ENCODE peak calls at places on chromosomes 11 and 22, in four cellular contexts. One of them, this sample, is unnamed.

GRCh38 chr22:17938484-17938924 is 85.9 kb downstream of the MICAL3 start:
- DNase-seq in Panc1: no peak
- DNase-seq in RCC 7860: no peak
- DNase-seq in midbrain: no peak
- DNase-seq in this sample: no peak

GRCh38 chr11:117980280-117980679 is 5.9 kb upstream of the IL10RA start:
- DNase-seq in midbrain: no peak
- DNase-seq in Panc1: no peak
- DNase-seq in RCC 7860: no peak
- DNase-seq in this sample: no peak

GRCh38 chr11:64572143-64572542 is 18.9 kb upstream of the SLC22A12 start:
- DNase-seq in Panc1: no peak
- DNase-seq in midbrain: no peak
- DNase-seq in RCC 7860: no peak
- DNase-seq in this sample: no peak

GRCh38 chr22:22697377-22698120 is 53.1 kb downstream of the GGTLC2 start:
- DNase-seq in Panc1: no peak
- DNase-seq in RCC 7860: no peak
- DNase-seq in midbrain: no peak
- DNase-seq in this sample: no peak

GRCh38 chr11:7548659-7549283 is 35.0 kb downstream of the PPFIBP2 start:
- DNase-seq in midbrain: no peak
- DNase-seq in RCC 7860: no peak
- DNase-seq in Panc1: no peak
- DNase-seq in this sample: peak

GRCh38 chr11:106086850-106087249 is 9.4 kb downstream of the AASDHPPT start:
- DNase-seq in midbrain: no peak
- DNase-seq in RCC 7860: no peak
- DNase-seq in Panc1: no peak
- DNase-seq in this sample: no peak

GRCh38 chr11:72223615-72224586 is 666 bp upstream of the INPPL1 start:
- DNase-seq in RCC 7860: no peak
- DNase-seq in midbrain: peak
- DNase-seq in Panc1: no peak
- DNase-seq in this sample: peak

GRCh38 chr22:27492566-27493201 is 308.9 kb downstream of the MN1 start:
- DNase-seq in midbrain: no peak
- DNase-seq in RCC 7860: no peak
- DNase-seq in Panc1: no peak
- DNase-seq in this sample: no peak

GRCh38 chr11:117610045-117610444 is 187.0 kb downstream of the DSCAML1 start:
- DNase-seq in Panc1: no peak
- DNase-seq in midbrain: no peak
- DNase-seq in RCC 7860: peak
- DNase-seq in this sample: no peak

GRCh38 chr11:75790986-75791385 is 22.4 kb downstream of the DGAT2 start:
- DNase-seq in midbrain: no peak
- DNase-seq in RCC 7860: no peak
- DNase-seq in Panc1: no peak
- DNase-seq in this sample: no peak

GRCh38 chr22:17706451-17706900 is 67.8 kb downstream of the BID start:
- DNase-seq in midbrain: peak
- DNase-seq in Panc1: peak
- DNase-seq in RCC 7860: peak
- DNase-seq in this sample: peak

GRCh38 chr11:4704054-4704789 is at the start of gene MMP26:
- DNase-seq in Panc1: no peak
- DNase-seq in RCC 7860: no peak
- DNase-seq in midbrain: no peak
- DNase-seq in this sample: no peak

GRCh38 chr11:105489431-105489830 is 120.4 kb upstream of the GRIA4 start:
- DNase-seq in RCC 7860: no peak
- DNase-seq in midbrain: peak
- DNase-seq in Panc1: no peak
- DNase-seq in this sample: no peak

GRCh38 chr11:64844330-64845124 is at the start of gene CDC42BPG:
- DNase-seq in Panc1: no peak
- DNase-seq in RCC 7860: no peak
- DNase-seq in midbrain: peak
- DNase-seq in this sample: peak

GRCh38 chr11:1336836-1337646 is 27.6 kb upstream of the TOLLIP start:
- DNase-seq in Panc1: no peak
- DNase-seq in RCC 7860: no peak
- DNase-seq in midbrain: no peak
- DNase-seq in this sample: no peak

GRCh38 chr11:130737866-130738431 is 178.3 kb downstream of the SNX19 start:
- DNase-seq in midbrain: no peak
- DNase-seq in RCC 7860: peak
- DNase-seq in Panc1: no peak
- DNase-seq in this sample: no peak